ENCODE peak calls at places on chromosomes 13 and 19, in seven cellular contexts. P is cardiac muscle cell; S is neural progenitor cell; W is Caco-2; J is OCI-LY7; O is mammary epithelial cell; D is effector memory CD4-positive, alpha-beta T cell. L is an unnamed sample. For H3K4me1, the result is how much of the 10 kb centered on the place peaks cover.

GRCh38 chr19:10946964-10947657 is 13.7 kb upstream of the SMARCA4 start:
- DNase-seq in P (peak), S (no peak), W (no peak), J (no peak), O (no peak), D (no peak), L (no peak)

GRCh38 chr13:97528518-97528917 is 94.5 kb downstream of the RAP2A start:
- DNase-seq in P (no peak), S (no peak), W (no peak), J (no peak), O (no peak), D (no peak), L (no peak)

GRCh38 chr13:103640617-103641016 is 574.4 kb upstream of the SLC10A2 start:
- DNase-seq in P (no peak), S (no peak), W (no peak), J (no peak), O (no peak), D (no peak), L (no peak)

GRCh38 chr19:35144600-35145436 is 1.8 kb downstream of the FXYD7 start:
- DNase-seq in P (peak), S (peak), W (peak), J (peak), O (peak), D (peak), L (no peak)

GRCh38 chr13:108595416-108596257 is 33.8 kb upstream of the MYO16 start:
- DNase-seq in P (no peak), S (peak), W (no peak), J (no peak), O (no peak), D (no peak), L (no peak)

GRCh38 chr13:47117268-47117667 is 220.4 kb upstream of the HTR2A start:
- DNase-seq in P (peak), S (no peak), W (no peak), J (no peak), O (peak), D (no peak), L (no peak)

GRCh38 chr19:539429-540030 is 4.3 kb upstream of the GZMM start:
- DNase-seq in P (no peak), S (no peak), W (no peak), J (no peak), O (no peak), D (no peak), L (no peak)

GRCh38 chr13:111845621-111846351 is 221.2 kb upstream of the SOX1 start:
- DNase-seq in P (no peak), S (no peak), W (no peak), J (no peak), O (no peak), D (no peak), L (no peak)

GRCh38 chr13:50410921-50411712 is 395.9 kb downstream of the KCNRG start:
- DNase-seq in P (peak), S (no peak), W (peak), J (no peak), O (peak), D (no peak), L (peak)

GRCh38 chr13:97435794-97436193 is 1.8 kb downstream of the RAP2A start:
- DNase-seq in P (peak), S (no peak), W (no peak), J (peak), O (no peak), D (no peak), L (no peak)

GRCh38 chr13:21694831-21695230 is 24.0 kb downstream of the FGF9 start:
- DNase-seq in P (no peak), S (no peak), W (no peak), J (no peak), O (no peak), D (no peak), L (no peak)

GRCh38 chr13:59061621-59062020 is 1102.1 kb downstream of the DIAPH3 start:
- DNase-seq in P (no peak), S (no peak), W (no peak), J (no peak), O (no peak), D (no peak), L (no peak)

GRCh38 chr13:42594577-42595571 is 20.9 kb downstream of the TNFSF11 start:
- DNase-seq in P (peak), S (peak), W (peak), J (peak), O (peak), D (peak), L (no peak)

GRCh38 chr13:27208514-27208913 is 36.9 kb upstream of the USP12 start:
- DNase-seq in P (no peak), S (no peak), W (no peak), J (no peak), O (no peak), D (no peak), L (no peak)

GRCh38 chr13:112587767-112588489 is at the start of gene TUBGCP3:
- DNase-seq in P (peak), S (peak), W (peak), J (peak), O (peak), D (peak), L (peak)

GRCh38 chr19:41853768-41854167 is 6.3 kb upstream of the RPS19 start:
- DNase-seq in P (no peak), S (no peak), W (no peak), J (no peak), O (no peak), D (no peak), L (no peak)

GRCh38 chr13:99356216-99357089 is 49.3 kb upstream of the GPR183 start:
- DNase-seq in P (peak), S (no peak), W (no peak), J (peak), O (no peak), D (peak), L (no peak)

GRCh38 chr13:40986328-40986856 is 32.7 kb downstream of the ELF1 start:
- DNase-seq in P (peak), S (no peak), W (no peak), J (no peak), O (no peak), D (no peak), L (no peak)

GRCh38 chr19:53865918-53866696 is 1.6 kb upstream of the MYADM start:
- DNase-seq in P (peak), S (peak), W (peak), J (no peak), O (peak), D (peak), L (peak)

GRCh38 chr19:3474614-3475013 is 5.7 kb downstream of the SMIM24 start:
- DNase-seq in P (no peak), S (no peak), W (no peak), J (no peak), O (no peak), D (no peak), L (no peak)

GRCh38 chr19:47253467-47253881 is 2.9 kb upstream of the CCDC9 start:
- DNase-seq in P (peak), S (no peak), W (no peak), J (no peak), O (peak), D (no peak), L (no peak)

GRCh38 chr13:41411060-41411459 is 46.3 kb upstream of the RGCC start:
- DNase-seq in P (no peak), S (no peak), W (no peak), J (no peak), O (no peak), D (no peak), L (no peak)

GRCh38 chr13:52147225-52147624 is 12.2 kb downstream of the NEK3 start:
- DNase-seq in P (no peak), S (no peak), W (no peak), J (no peak), O (no peak), D (no peak), L (no peak)

GRCh38 chr19:45975296-45975695 is 1.6 kb upstream of the NOVA2 start:
- DNase-seq in P (no peak), S (peak), W (no peak), J (no peak), O (no peak), D (no peak), L (peak)
- H3K4me1 ChIP-seq in P (under half), S (under half), W (under half), J (under half), O (under half), D (under half), L (under half)

GRCh38 chr19:55654833-55655647 is at the start of gene U2AF2:
- DNase-seq in P (peak), S (peak), W (peak), J (peak), O (peak), D (peak), L (peak)
- H3K4me1 ChIP-seq in P (under half), S (under half), W (under half), J (under half), O (under half), D (under half), L (half or more)

DNA sequence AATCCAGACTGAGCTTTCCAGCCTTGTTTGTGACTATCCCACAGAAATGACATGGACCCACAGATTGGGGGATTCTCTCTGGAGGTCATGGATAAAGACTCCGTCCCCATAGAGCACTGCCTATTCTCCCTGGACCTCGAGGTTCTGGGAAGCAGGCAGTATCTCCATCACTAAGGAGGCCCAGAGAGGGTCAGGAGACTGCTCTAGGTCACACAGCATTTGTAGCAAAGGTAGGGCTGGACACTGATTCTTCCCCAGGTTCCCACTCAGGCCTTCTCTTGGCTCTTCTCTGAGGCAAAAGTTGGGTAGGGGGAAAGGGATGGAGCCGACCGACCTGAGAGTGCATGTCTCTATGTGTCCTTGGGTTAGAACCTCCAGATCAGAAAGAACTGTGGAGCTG is 80.9 kb downstream of the PTPRS start:
- DNase-seq in P (no peak), S (no peak), W (no peak), J (no peak), O (no peak), D (no peak), L (no peak)
- H3K4me1 ChIP-seq in P (under half), S (under half), W (under half), J (under half), O (under half), D (under half), L (under half)

GRCh38 chr19:14554382-14554812 is 17.5 kb downstream of the NDUFB7 start:
- DNase-seq in P (no peak), S (no peak), W (no peak), J (no peak), O (peak), D (no peak), L (no peak)
- H3K4me1 ChIP-seq in P (under half), S (under half), W (under half), J (under half), O (half or more), D (under half), L (under half)

DNA sequence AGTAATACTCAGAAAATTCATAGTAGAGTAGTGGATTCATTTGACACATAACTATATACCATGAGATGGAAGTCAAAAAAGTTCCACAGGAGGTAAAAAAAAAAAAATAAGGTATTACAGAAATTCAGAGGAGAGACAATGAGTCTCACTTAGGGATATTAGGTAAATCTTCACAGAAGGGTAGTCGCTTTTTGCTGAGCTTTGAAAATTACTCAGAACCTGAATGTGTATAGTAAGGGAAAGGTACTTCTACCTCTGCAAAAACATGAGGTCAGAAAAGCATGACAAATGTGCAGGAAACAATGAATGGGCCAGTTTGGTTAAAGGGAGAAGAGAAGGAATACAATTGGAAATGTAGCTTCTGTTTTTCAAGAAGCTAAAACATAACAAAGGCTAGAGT is 250.6 kb downstream of the ITGBL1 start:
- DNase-seq in P (no peak), S (no peak), W (no peak), J (no peak), O (no peak), D (no peak), L (no peak)
- H3K4me1 ChIP-seq in P (under half), S (under half), W (under half), J (under half), O (under half), D (under half), L (under half)

GRCh38 chr13:33147832-33148231 is 131.6 kb downstream of the KL start:
- DNase-seq in P (no peak), S (no peak), W (no peak), J (no peak), O (no peak), D (no peak), L (no peak)

GRCh38 chr13:33146843-33147611 is 130.8 kb downstream of the KL start:
- DNase-seq in P (no peak), S (no peak), W (no peak), J (no peak), O (peak), D (no peak), L (no peak)

GRCh38 chr13:33144358-33144784 is 128.1 kb downstream of the KL start:
- DNase-seq in P (no peak), S (no peak), W (no peak), J (no peak), O (no peak), D (no peak), L (no peak)

GRCh38 chr13:33150146-33150545 is 133.9 kb downstream of the KL start:
- DNase-seq in P (peak), S (no peak), W (no peak), J (no peak), O (no peak), D (no peak), L (no peak)

GRCh38 chr13:33145667-33146066 is 129.4 kb downstream of the KL start:
- DNase-seq in P (no peak), S (no peak), W (no peak), J (no peak), O (no peak), D (no peak), L (no peak)
- H3K4me1 ChIP-seq in P (under half), S (under half), W (under half), J (under half), O (under half), D (under half), L (under half)

GRCh38 chr13:93698016-93698613 is 471.5 kb downstream of the GPC6 start:
- DNase-seq in P (no peak), S (peak), W (no peak), J (no peak), O (no peak), D (no peak), L (no peak)

DNA sequence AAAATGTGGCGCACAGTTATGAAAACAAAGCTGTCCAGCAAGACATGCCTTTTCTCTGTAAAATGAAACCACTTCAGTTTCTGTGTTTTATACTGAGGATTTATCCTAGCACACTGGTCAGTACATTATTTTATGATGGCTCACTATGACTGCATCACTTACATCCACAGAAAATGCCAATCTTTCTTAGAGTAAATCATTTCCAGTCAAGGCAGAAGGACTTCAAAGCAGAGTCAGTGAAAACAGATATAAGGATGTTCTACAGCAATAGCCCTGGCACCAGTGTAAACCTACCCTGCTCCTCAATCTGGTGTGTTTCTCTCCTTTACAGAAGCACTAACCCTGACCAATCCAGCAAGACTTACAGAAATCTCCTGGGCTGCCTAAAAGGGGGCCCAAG is 473.5 kb downstream of the GPC6 start:
- DNase-seq in P (no peak), S (no peak), W (no peak), J (no peak), O (no peak), D (no peak), L (no peak)
- H3K4me1 ChIP-seq in P (under half), S (under half), W (under half), J (under half), O (under half), D (under half), L (under half)

GRCh38 chr19:15253076-15253475 is 20.8 kb upstream of the EPHX3 start:
- DNase-seq in P (no peak), S (no peak), W (no peak), J (no peak), O (no peak), D (no peak), L (no peak)
- H3K4me1 ChIP-seq in P (under half), S (under half), W (under half), J (under half), O (under half), D (under half), L (under half)

DNA sequence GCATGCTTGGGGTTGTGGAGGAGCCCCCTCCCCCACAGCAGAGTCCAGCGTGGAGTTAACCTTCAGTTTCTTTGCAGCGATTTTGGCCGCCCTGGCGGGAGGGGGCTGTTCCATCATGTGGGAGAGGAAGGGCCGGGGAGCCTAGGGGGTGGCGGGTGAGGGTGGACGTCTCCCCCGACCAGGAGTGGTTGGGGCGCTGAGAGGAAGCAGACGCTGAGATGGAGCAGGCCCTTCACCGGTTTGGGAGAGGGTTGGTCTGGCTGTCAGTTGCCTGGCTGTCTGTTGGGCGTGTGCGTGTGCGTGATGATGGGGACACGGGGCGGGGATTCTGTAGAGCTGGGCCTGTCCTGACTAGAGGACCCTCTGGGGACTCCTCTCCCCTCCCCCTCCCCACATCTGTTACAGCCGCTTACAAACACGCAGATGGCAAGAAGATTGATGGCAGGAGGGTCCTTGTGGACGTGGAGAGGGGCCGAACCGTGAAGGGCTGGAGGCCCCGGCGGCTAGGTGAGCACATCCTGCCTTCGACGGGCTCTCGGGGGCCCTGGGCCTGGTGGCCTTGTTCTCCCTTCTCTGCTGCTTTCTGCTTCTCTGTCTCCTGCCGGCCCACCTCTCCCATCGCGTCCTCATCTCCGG is 9.8 kb upstream of the LIN7B start:
- DNase-seq in P (no peak), S (no peak), W (no peak), J (no peak), O (no peak), D (no peak), L (no peak)
- H3K4me1 ChIP-seq in P (under half), S (under half), W (under half), J (under half), O (under half), D (under half), L (under half)